ENCODE peak calls at places on chromosomes 12 and 14, in six cellular contexts. One of them, this sample, is unnamed.

GRCh38 chr12:11202811-11203210 is 16.1 kb upstream of the TAS2R42 start:
- DNase-seq in GM13976: no peak
- DNase-seq in bronchial epithelial cell: peak
- DNase-seq in A549: no peak
- DNase-seq in fibroblast of villous mesenchyme: peak
- DNase-seq in mammary epithelial cell: no peak
- DNase-seq in this sample: no peak

GRCh38 chr12:78698747-78699146 is 165.8 kb upstream of the SYT1 start:
- DNase-seq in bronchial epithelial cell: peak
- DNase-seq in fibroblast of villous mesenchyme: no peak
- DNase-seq in mammary epithelial cell: peak
- DNase-seq in GM13976: no peak
- DNase-seq in A549: peak
- DNase-seq in this sample: no peak

GRCh38 chr14:24377126-24377525 is 9.1 kb downstream of the NFATC4 start:
- DNase-seq in A549: no peak
- DNase-seq in bronchial epithelial cell: no peak
- DNase-seq in mammary epithelial cell: no peak
- DNase-seq in fibroblast of villous mesenchyme: no peak
- DNase-seq in GM13976: no peak
- DNase-seq in this sample: no peak

GRCh38 chr14:68941820-68942219 is 37.3 kb downstream of the ACTN1 start:
- DNase-seq in A549: peak
- DNase-seq in bronchial epithelial cell: peak
- DNase-seq in fibroblast of villous mesenchyme: peak
- DNase-seq in GM13976: no peak
- DNase-seq in mammary epithelial cell: peak
- DNase-seq in this sample: no peak

GRCh38 chr12:48122065-48122834 is 3.1 kb downstream of the PFKM start:
- DNase-seq in bronchial epithelial cell: no peak
- DNase-seq in GM13976: no peak
- DNase-seq in fibroblast of villous mesenchyme: no peak
- DNase-seq in A549: no peak
- DNase-seq in mammary epithelial cell: no peak
- DNase-seq in this sample: no peak

GRCh38 chr14:100615736-100616695 is 28.8 kb upstream of the BEGAIN start:
- DNase-seq in bronchial epithelial cell: no peak
- DNase-seq in A549: no peak
- DNase-seq in fibroblast of villous mesenchyme: no peak
- DNase-seq in mammary epithelial cell: no peak
- DNase-seq in GM13976: no peak
- DNase-seq in this sample: no peak

GRCh38 chr12:72974954-72975555 is 702.9 kb downstream of the TRHDE start:
- DNase-seq in mammary epithelial cell: no peak
- DNase-seq in A549: no peak
- DNase-seq in bronchial epithelial cell: no peak
- DNase-seq in fibroblast of villous mesenchyme: no peak
- DNase-seq in GM13976: no peak
- DNase-seq in this sample: no peak

GRCh38 chr12:11834925-11835324 is 185.5 kb downstream of the ETV6 start:
- DNase-seq in fibroblast of villous mesenchyme: peak
- DNase-seq in bronchial epithelial cell: no peak
- DNase-seq in mammary epithelial cell: no peak
- DNase-seq in GM13976: no peak
- DNase-seq in A549: no peak
- DNase-seq in this sample: no peak

GRCh38 chr12:67524861-67525499 is 123.6 kb upstream of the DYRK2 start:
- DNase-seq in fibroblast of villous mesenchyme: no peak
- DNase-seq in bronchial epithelial cell: no peak
- DNase-seq in GM13976: no peak
- DNase-seq in mammary epithelial cell: no peak
- DNase-seq in A549: no peak
- DNase-seq in this sample: no peak

GRCh38 chr12:54125950-54126695 is 62.7 kb downstream of the SMUG1 start:
- DNase-seq in mammary epithelial cell: no peak
- DNase-seq in bronchial epithelial cell: no peak
- DNase-seq in fibroblast of villous mesenchyme: no peak
- DNase-seq in GM13976: no peak
- DNase-seq in A549: no peak
- DNase-seq in this sample: no peak

GRCh38 chr12:46402861-46403731 is 30.5 kb upstream of the SLC38A2 start:
- DNase-seq in GM13976: no peak
- DNase-seq in bronchial epithelial cell: peak
- DNase-seq in A549: no peak
- DNase-seq in mammary epithelial cell: no peak
- DNase-seq in fibroblast of villous mesenchyme: peak
- DNase-seq in this sample: no peak

GRCh38 chr14:22276913-22277816 is 311.9 kb downstream of the DAD1 start:
- DNase-seq in bronchial epithelial cell: peak
- DNase-seq in GM13976: no peak
- DNase-seq in fibroblast of villous mesenchyme: peak
- DNase-seq in A549: peak
- DNase-seq in mammary epithelial cell: no peak
- DNase-seq in this sample: peak

GRCh38 chr14:74586681-74587362 is 25.2 kb downstream of the LTBP2 start:
- DNase-seq in mammary epithelial cell: no peak
- DNase-seq in GM13976: no peak
- DNase-seq in A549: no peak
- DNase-seq in bronchial epithelial cell: no peak
- DNase-seq in fibroblast of villous mesenchyme: no peak
- DNase-seq in this sample: no peak

GRCh38 chr12:9642606-9643270 is 26.8 kb upstream of the CLEC2D start:
- DNase-seq in mammary epithelial cell: no peak
- DNase-seq in bronchial epithelial cell: no peak
- DNase-seq in A549: no peak
- DNase-seq in fibroblast of villous mesenchyme: no peak
- DNase-seq in GM13976: no peak
- DNase-seq in this sample: no peak

GRCh38 chr12:104358353-104359003 is 54.9 kb downstream of the EID3 start:
- DNase-seq in mammary epithelial cell: peak
- DNase-seq in GM13976: peak
- DNase-seq in fibroblast of villous mesenchyme: peak
- DNase-seq in A549: peak
- DNase-seq in bronchial epithelial cell: peak
- DNase-seq in this sample: peak

GRCh38 chr12:89389755-89390661 is 37.7 kb upstream of the DUSP6 start:
- DNase-seq in bronchial epithelial cell: no peak
- DNase-seq in mammary epithelial cell: no peak
- DNase-seq in A549: no peak
- DNase-seq in GM13976: no peak
- DNase-seq in fibroblast of villous mesenchyme: peak
- DNase-seq in this sample: no peak

GRCh38 chr12:62625238-62625637 is 158.6 kb downstream of the MON2 start:
- DNase-seq in bronchial epithelial cell: peak
- DNase-seq in GM13976: no peak
- DNase-seq in fibroblast of villous mesenchyme: peak
- DNase-seq in mammary epithelial cell: no peak
- DNase-seq in A549: no peak
- DNase-seq in this sample: no peak

GRCh38 chr12:111453071-111453989 is 47.6 kb downstream of the SH2B3 start:
- DNase-seq in GM13976: no peak
- DNase-seq in A549: no peak
- DNase-seq in bronchial epithelial cell: no peak
- DNase-seq in fibroblast of villous mesenchyme: no peak
- DNase-seq in mammary epithelial cell: no peak
- DNase-seq in this sample: no peak

GRCh38 chr12:46391630-46392029 is 19.1 kb upstream of the SLC38A2 start:
- DNase-seq in bronchial epithelial cell: no peak
- DNase-seq in GM13976: no peak
- DNase-seq in mammary epithelial cell: no peak
- DNase-seq in fibroblast of villous mesenchyme: peak
- DNase-seq in A549: no peak
- DNase-seq in this sample: no peak

GRCh38 chr12:5590316-5590715 is 158.4 kb downstream of the NTF3 start:
- DNase-seq in mammary epithelial cell: no peak
- DNase-seq in fibroblast of villous mesenchyme: no peak
- DNase-seq in GM13976: no peak
- DNase-seq in A549: no peak
- DNase-seq in bronchial epithelial cell: no peak
- DNase-seq in this sample: no peak

GRCh38 chr14:92356677-92357076 is 33.7 kb downstream of the SLC24A4 start:
- DNase-seq in A549: no peak
- DNase-seq in bronchial epithelial cell: no peak
- DNase-seq in GM13976: no peak
- DNase-seq in mammary epithelial cell: no peak
- DNase-seq in fibroblast of villous mesenchyme: no peak
- DNase-seq in this sample: no peak
- TF ChIP-seq CTCF in A549: no peak
- TF ChIP-seq CTCF in bronchial epithelial cell: no peak
- TF ChIP-seq CTCF in GM13976: no peak
- TF ChIP-seq CTCF in mammary epithelial cell: no peak
- TF ChIP-seq CTCF in fibroblast of villous mesenchyme: no peak
- TF ChIP-seq CTCF in this sample: no peak

GRCh38 chr12:64273527-64274403 is 51.7 kb upstream of the KICS2 start:
- DNase-seq in fibroblast of villous mesenchyme: peak
- DNase-seq in A549: peak
- DNase-seq in GM13976: peak
- DNase-seq in bronchial epithelial cell: peak
- DNase-seq in mammary epithelial cell: peak
- DNase-seq in this sample: no peak
- TF ChIP-seq CTCF in fibroblast of villous mesenchyme: peak
- TF ChIP-seq CTCF in A549: no peak
- TF ChIP-seq CTCF in GM13976: peak
- TF ChIP-seq CTCF in bronchial epithelial cell: peak
- TF ChIP-seq CTCF in mammary epithelial cell: peak
- TF ChIP-seq CTCF in this sample: peak

GRCh38 chr14:60332046-60332399 is 83.0 kb downstream of the PPM1A start:
- DNase-seq in A549: no peak
- DNase-seq in mammary epithelial cell: no peak
- DNase-seq in fibroblast of villous mesenchyme: no peak
- DNase-seq in bronchial epithelial cell: no peak
- DNase-seq in GM13976: no peak
- DNase-seq in this sample: no peak
- TF ChIP-seq CTCF in A549: no peak
- TF ChIP-seq CTCF in mammary epithelial cell: no peak
- TF ChIP-seq CTCF in fibroblast of villous mesenchyme: no peak
- TF ChIP-seq CTCF in bronchial epithelial cell: no peak
- TF ChIP-seq CTCF in GM13976: no peak
- TF ChIP-seq CTCF in this sample: no peak

GRCh38 chr12:17588968-17589367 is 501.0 kb downstream of the RERGL start:
- DNase-seq in mammary epithelial cell: peak
- DNase-seq in GM13976: no peak
- DNase-seq in fibroblast of villous mesenchyme: no peak
- DNase-seq in bronchial epithelial cell: peak
- DNase-seq in A549: peak
- DNase-seq in this sample: no peak
- TF ChIP-seq CTCF in mammary epithelial cell: peak
- TF ChIP-seq CTCF in GM13976: no peak
- TF ChIP-seq CTCF in fibroblast of villous mesenchyme: no peak
- TF ChIP-seq CTCF in bronchial epithelial cell: peak
- TF ChIP-seq CTCF in A549: peak
- TF ChIP-seq CTCF in this sample: peak

DNA sequence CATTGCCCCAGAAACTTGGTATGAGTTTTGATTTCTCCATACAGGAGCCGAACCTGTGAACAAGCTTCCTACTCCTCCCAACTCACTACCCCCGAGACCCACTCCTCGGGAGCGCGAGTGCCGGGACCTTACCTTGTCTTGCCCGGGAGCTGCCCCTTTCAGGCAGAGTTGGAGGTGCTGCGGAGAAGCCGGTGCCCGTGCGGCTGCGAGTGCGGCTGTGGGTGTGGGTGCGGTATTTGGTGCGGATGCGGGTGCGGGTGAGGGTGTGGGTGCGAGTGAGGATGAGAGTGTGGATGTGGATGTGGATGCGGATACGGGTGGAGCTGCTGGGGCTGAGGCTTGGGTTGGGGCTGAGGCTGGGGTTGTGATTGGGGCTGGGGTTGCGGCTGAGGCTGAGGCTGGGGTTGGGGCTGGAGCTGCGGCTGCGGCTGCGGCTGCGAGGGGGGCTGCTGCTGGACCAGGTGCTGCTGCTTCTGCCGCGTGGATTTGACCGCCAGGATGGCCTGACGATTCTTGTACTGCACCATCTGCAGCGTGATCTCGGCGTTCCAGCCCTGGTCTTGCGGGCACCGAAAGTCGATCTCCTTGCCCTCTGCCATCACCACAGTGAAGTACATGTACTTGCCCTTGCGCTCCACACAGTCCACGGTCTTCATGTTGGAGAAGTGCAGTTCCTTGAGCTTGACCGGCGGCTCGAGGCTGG is 1.0 kb downstream of the PHLDA1 start:
- DNase-seq in mammary epithelial cell: no peak
- DNase-seq in fibroblast of villous mesenchyme: peak
- DNase-seq in A549: peak
- DNase-seq in bronchial epithelial cell: no peak
- DNase-seq in GM13976: peak
- DNase-seq in this sample: peak
- TF ChIP-seq CTCF in mammary epithelial cell: no peak
- TF ChIP-seq CTCF in fibroblast of villous mesenchyme: no peak
- TF ChIP-seq CTCF in A549: no peak
- TF ChIP-seq CTCF in bronchial epithelial cell: no peak
- TF ChIP-seq CTCF in GM13976: no peak
- TF ChIP-seq CTCF in this sample: no peak

GRCh38 chr14:61563162-61563511 is 132.2 kb upstream of the HIF1A start:
- DNase-seq in A549: no peak
- DNase-seq in bronchial epithelial cell: no peak
- DNase-seq in mammary epithelial cell: no peak
- DNase-seq in fibroblast of villous mesenchyme: no peak
- DNase-seq in GM13976: no peak
- DNase-seq in this sample: no peak

GRCh38 chr14:61563880-61564622 is 131.3 kb upstream of the HIF1A start:
- DNase-seq in GM13976: no peak
- DNase-seq in A549: no peak
- DNase-seq in fibroblast of villous mesenchyme: no peak
- DNase-seq in bronchial epithelial cell: no peak
- DNase-seq in mammary epithelial cell: no peak
- DNase-seq in this sample: no peak

GRCh38 chr14:61565836-61566536 is 129.3 kb upstream of the HIF1A start:
- DNase-seq in bronchial epithelial cell: peak
- DNase-seq in mammary epithelial cell: peak
- DNase-seq in A549: peak
- DNase-seq in GM13976: no peak
- DNase-seq in fibroblast of villous mesenchyme: peak
- DNase-seq in this sample: no peak

GRCh38 chr14:61565181-61565580 is 130.1 kb upstream of the HIF1A start:
- DNase-seq in bronchial epithelial cell: no peak
- DNase-seq in GM13976: no peak
- DNase-seq in mammary epithelial cell: no peak
- DNase-seq in A549: no peak
- DNase-seq in fibroblast of villous mesenchyme: peak
- DNase-seq in this sample: no peak

DNA sequence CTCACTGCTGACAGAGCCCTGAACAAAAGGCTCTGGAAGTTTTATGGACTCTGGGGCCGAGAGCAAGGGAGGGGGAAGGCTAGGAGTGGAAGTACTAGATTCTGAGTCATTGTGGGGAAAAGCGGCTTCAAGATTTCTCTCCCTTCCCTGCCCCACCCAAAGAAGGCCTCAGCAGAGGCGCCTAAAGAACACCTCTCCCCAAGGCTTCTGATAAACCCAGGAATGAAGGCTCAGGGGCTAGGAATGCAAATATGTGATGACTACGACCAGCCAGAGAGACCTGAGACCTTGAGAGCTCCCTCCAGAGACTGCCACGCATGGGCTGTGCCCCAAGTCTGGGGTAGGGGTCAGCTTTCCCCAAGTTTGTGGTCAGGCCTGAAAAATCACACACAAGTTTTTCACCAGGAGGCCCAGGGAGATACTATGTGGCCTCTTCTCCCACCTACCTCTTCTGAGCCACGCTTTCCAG is 130.7 kb upstream of the HIF1A start:
- DNase-seq in fibroblast of villous mesenchyme: peak
- DNase-seq in A549: peak
- DNase-seq in bronchial epithelial cell: peak
- DNase-seq in mammary epithelial cell: peak
- DNase-seq in GM13976: no peak
- DNase-seq in this sample: no peak
- TF ChIP-seq CTCF in fibroblast of villous mesenchyme: no peak
- TF ChIP-seq CTCF in A549: no peak
- TF ChIP-seq CTCF in bronchial epithelial cell: no peak
- TF ChIP-seq CTCF in mammary epithelial cell: no peak
- TF ChIP-seq CTCF in GM13976: no peak
- TF ChIP-seq CTCF in this sample: no peak

This sample was measured in GM13977.